ENCODE peak calls at places on chromosomes 11 and 22, in six cellular contexts. F is SJCRH30, E is memory B cell, Q is fibroblast of lung, A is activated T-cell treated with anti-CD3 and anti-CD28 coated beads for 1 hour, P is fibroblast of pulmonary artery. J is an unnamed sample.

GRCh38 chr22:48745842-48746788 is 1081.6 kb downstream of the BRD1 start:
- DNase-seq in F (no peak), E (no peak), Q (no peak), A (no peak), P (no peak), J (no peak)

GRCh38 chr11:112042161-112042960 is 17.2 kb downstream of the DLAT start:
- DNase-seq in F (peak), E (no peak), Q (peak), A (no peak), P (peak), J (no peak)

GRCh38 chr11:64036081-64037026 is 623 bp downstream of the FLRT1 start:
- DNase-seq in F (peak), E (no peak), Q (peak), A (no peak), P (peak), J (no peak)

GRCh38 chr11:61685611-61685955 is 5.4 kb downstream of the DAGLA start:
- DNase-seq in F (no peak), E (no peak), Q (no peak), A (no peak), P (no peak), J (no peak)

GRCh38 chr22:46845281-46846153 is 83.1 kb downstream of the TBC1D22A start:
- DNase-seq in F (no peak), E (no peak), Q (peak), A (no peak), P (peak), J (no peak)

GRCh38 chr22:35258144-35258988 is 1.1 kb downstream of the HMGXB4 start:
- DNase-seq in F (peak), E (no peak), Q (peak), A (no peak), P (peak), J (no peak)

GRCh38 chr22:27487600-27488450 is 313.7 kb downstream of the MN1 start:
- DNase-seq in F (peak), E (no peak), Q (peak), A (no peak), P (no peak), J (no peak)

GRCh38 chr11:7651700-7652099 is 21.6 kb downstream of the CYB5R2 start:
- DNase-seq in F (peak), E (no peak), Q (no peak), A (no peak), P (no peak), J (no peak)

GRCh38 chr11:118171274-118172062 is 5.0 kb downstream of the SCN2B start:
- DNase-seq in F (peak), E (peak), Q (peak), A (peak), P (peak), J (peak)

GRCh38 chr11:124928942-124929663 is 6.7 kb downstream of the HEPACAM start:
- DNase-seq in F (no peak), E (no peak), Q (no peak), A (no peak), P (no peak), J (no peak)

GRCh38 chr11:19200410-19201201 is 1.2 kb downstream of the CSRP3 start:
- DNase-seq in F (peak), E (no peak), Q (peak), A (no peak), P (peak), J (no peak)

GRCh38 chr11:10307022-10307410 is 2.1 kb downstream of the ADM start:
- DNase-seq in F (no peak), E (no peak), Q (peak), A (no peak), P (peak), J (no peak)

GRCh38 chr22:39994566-39995345 is at the start of gene FAM83F:
- DNase-seq in F (no peak), E (no peak), Q (no peak), A (peak), P (no peak), J (peak)

GRCh38 chr11:6647282-6647679 is 8.3 kb downstream of the DCHS1 start:
- DNase-seq in F (no peak), E (no peak), Q (no peak), A (no peak), P (peak), J (no peak)

GRCh38 chr11:3195251-3196160 is 23.1 kb downstream of the MRGPRG start:
- DNase-seq in F (peak), E (no peak), Q (peak), A (no peak), P (peak), J (no peak)

GRCh38 chr11:73578786-73579185 is 19.1 kb downstream of the FAM168A start:
- DNase-seq in F (no peak), E (no peak), Q (peak), A (no peak), P (no peak), J (no peak)

GRCh38 chr11:91104237-91104636 is 881.4 kb upstream of the CHORDC1 start:
- DNase-seq in F (no peak), E (no peak), Q (peak), A (no peak), P (peak), J (no peak)

GRCh38 chr11:132559371-132560036 is 972.8 kb downstream of the OPCML start:
- DNase-seq in F (no peak), E (no peak), Q (peak), A (no peak), P (no peak), J (no peak)

GRCh38 chr11:27722117-27722844 is 22.0 kb upstream of the BDNF start:
- DNase-seq in F (no peak), E (no peak), Q (peak), A (no peak), P (peak), J (no peak)

GRCh38 chr11:120893431-120894206 is 130.3 kb upstream of the TBCEL start:
- DNase-seq in F (no peak), E (no peak), Q (no peak), A (no peak), P (no peak), J (no peak)

GRCh38 chr22:41092847-41093371 is 517 bp downstream of the EP300 start:
- DNase-seq in F (peak), E (no peak), Q (peak), A (peak), P (peak), J (no peak)

GRCh38 chr11:7528514-7529049 is 14.8 kb downstream of the PPFIBP2 start:
- DNase-seq in F (no peak), E (no peak), Q (no peak), A (no peak), P (no peak), J (no peak)

GRCh38 chr22:19035474-19036228 is 86.6 kb downstream of the DGCR2 start:
- DNase-seq in F (peak), E (no peak), Q (no peak), A (no peak), P (no peak), J (no peak)

GRCh38 chr11:122984186-122985011 is 2.8 kb upstream of the BSX start:
- DNase-seq in F (no peak), E (no peak), Q (no peak), A (no peak), P (peak), J (no peak)

GRCh38 chr11:67271548-67272284 is 5.4 kb downstream of the GRK2 start:
- DNase-seq in F (no peak), E (no peak), Q (no peak), A (no peak), P (no peak), J (peak)

GRCh38 chr11:129828301-129828836 is 12.7 kb downstream of the TMEM45B start:
- DNase-seq in F (no peak), E (no peak), Q (no peak), A (no peak), P (peak), J (no peak)

GRCh38 chr11:44727373-44728084 is 767 bp downstream of the TSPAN18 start:
- DNase-seq in F (peak), E (peak), Q (peak), A (peak), P (peak), J (peak)

GRCh38 chr11:110777765-110778164 is 65.5 kb upstream of the ARHGAP20 start:
- DNase-seq in F (no peak), E (no peak), Q (peak), A (no peak), P (peak), J (no peak)

GRCh38 chr11:110711776-110712642 is at the start of gene ARHGAP20:
- DNase-seq in F (no peak), E (peak), Q (peak), A (no peak), P (peak), J (peak)

GRCh38 chr11:65506770-65507485 is 8.1 kb downstream of the MALAT1 start:
- DNase-seq in F (no peak), E (peak), Q (no peak), A (no peak), P (peak), J (no peak)